ENCODE peak calls at places on chromosomes 1 and 21, in eight cellular contexts. J, E, A, I, B, U, R and M are unnamed samples.

GRCh38 chr21:14243877-14244276 is 27.9 kb downstream of the RBM11 start:
- DNase-seq in J (no peak), I (no peak), E (peak; percentile 10), A (no peak), U (no peak), B (no peak), R (no peak), M (no peak)

GRCh38 chr21:40173833-40174232 is 306.6 kb downstream of the PCP4 start:
- DNase-seq in R (no peak), A (no peak), U (no peak), J (no peak), I (no peak), B (peak; percentile 43), E (no peak), M (no peak)

GRCh38 chr21:18743523-18743922 is 339.9 kb upstream of the TMPRSS15 start:
- DNase-seq in B (no peak), R (no peak), A (no peak), E (no peak), I (no peak), J (no peak), U (no peak), M (no peak)

GRCh38 chr1:55305735-55306134 is 90.6 kb upstream of the USP24 start:
- DNase-seq in U (peak; percentile 37), E (no peak), R (peak; percentile 39), A (no peak), B (no peak), J (no peak), I (no peak), M (no peak)

GRCh38 chr1:47794081-47794480 is 203.1 kb downstream of the TRABD2B start:
- DNase-seq in B (no peak), R (no peak), A (no peak), J (no peak), I (no peak), E (no peak), U (no peak), M (no peak)

GRCh38 chr21:17461014-17461413 is 51.8 kb upstream of the CXADR start:
- DNase-seq in E (peak; percentile 78), J (no peak), R (peak; percentile 92), I (peak; percentile 41), B (no peak), U (peak; percentile 74), A (no peak), M (no peak)

GRCh38 chr1:116763787-116764465 is 9.7 kb downstream of the CD2 start:
- DNase-seq in A (peak; percentile 18), E (no peak), I (no peak), U (no peak), B (peak; percentile 53), R (no peak), J (peak; percentile 37), M (peak; percentile 86)

GRCh38 chr1:30146448-30146847 is 576.9 kb downstream of the MATN1 start:
- DNase-seq in E (no peak), B (no peak), A (no peak), J (no peak), R (no peak), I (no peak), U (no peak), M (no peak)

GRCh38 chr1:188891958-188892357 is 1585.7 kb downstream of the BRINP3 start:
- DNase-seq in A (no peak), U (no peak), E (no peak), B (no peak), I (no peak), J (no peak), R (no peak), M (no peak)

GRCh38 chr1:48576565-48576964 is 104.6 kb upstream of the SPATA6 start:
- DNase-seq in R (no peak), J (no peak), U (no peak), A (no peak), B (no peak), I (no peak), E (no peak), M (no peak)

GRCh38 chr1:222522105-222522915 is 25.6 kb downstream of the HHIPL2 start:
- DNase-seq in E (no peak), U (no peak), B (no peak), I (no peak), A (no peak), J (no peak), R (no peak), M (no peak)

GRCh38 chr1:39317910-39318633 is 113.6 kb downstream of the MACF1 start:
- DNase-seq in A (no peak), J (peak; percentile 57), I (no peak), U (no peak), E (no peak), B (no peak), R (no peak), M (no peak)

GRCh38 chr1:100253552-100253951 is 3.9 kb upstream of the DBT start:
- DNase-seq in J (no peak), B (no peak), R (no peak), A (no peak), I (no peak), E (no peak), U (no peak), M (no peak)

DNA sequence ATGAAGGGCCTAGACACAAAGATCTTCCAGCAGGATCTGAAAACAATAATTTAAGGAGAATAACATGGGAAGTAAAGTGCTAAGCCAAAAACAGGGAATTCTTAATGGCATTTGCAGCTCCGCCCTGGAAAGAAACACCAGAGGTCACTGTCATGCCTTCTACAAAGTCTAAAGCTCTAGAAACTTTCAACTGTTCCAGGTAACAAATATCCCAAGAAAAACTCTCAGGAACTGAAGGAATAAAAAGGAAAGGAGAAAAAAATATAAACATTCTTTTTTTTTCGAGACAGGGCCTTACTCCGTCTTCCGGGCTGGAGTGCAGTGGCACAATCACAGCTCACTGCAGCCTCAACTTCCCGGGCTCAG is 13.2 kb downstream of the ZC3H12A start:
- DNase-seq in J (no peak), I (no peak), E (no peak), B (no peak), R (no peak), A (no peak), U (no peak), M (no peak)
- TF ChIP-seq CTCF in J (no peak), I (no peak), E (no peak), B (no peak), R (no peak), A (no peak), U (no peak), M (peak; percentile 25)

GRCh38 chr1:182718311-182718710 is 33.9 kb upstream of the RGS8 start:
- DNase-seq in I (no peak), J (no peak), R (no peak), U (no peak), B (no peak), A (no peak), E (no peak), M (peak; percentile 54)

GRCh38 chr1:182721525-182721924 is 37.1 kb upstream of the RGS8 start:
- DNase-seq in A (no peak), J (no peak), R (no peak), I (no peak), U (no peak), E (no peak), B (no peak), M (no peak)

GRCh38 chr1:182716740-182717720 is 32.6 kb upstream of the RGS8 start:
- DNase-seq in J (no peak), E (no peak), U (no peak), R (no peak), A (no peak), B (no peak), I (no peak), M (peak; percentile 11)

GRCh38 chr1:182723195-182723594 is 38.8 kb upstream of the RGS8 start:
- DNase-seq in A (no peak), B (no peak), J (no peak), E (no peak), I (no peak), R (no peak), U (no peak), M (no peak)

DNA sequence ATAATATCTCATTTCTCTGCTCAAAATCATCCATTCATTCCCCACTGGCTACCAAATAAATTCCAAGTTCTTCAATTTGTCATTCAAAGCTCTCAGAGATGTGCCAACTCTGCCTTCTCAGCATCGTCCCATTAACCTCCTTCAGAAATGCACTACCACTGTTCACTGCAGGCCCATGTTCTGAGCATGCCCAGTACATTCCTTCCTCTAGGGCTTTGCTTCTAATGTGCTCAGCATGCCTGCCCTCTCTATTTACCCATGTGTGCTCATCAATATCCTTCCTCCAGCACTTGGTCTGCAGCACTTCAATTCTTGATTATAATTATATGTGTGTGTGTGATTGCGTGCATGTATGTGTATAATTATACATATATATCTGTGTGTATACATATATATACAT is 36.1 kb upstream of the RGS8 start:
- DNase-seq in I (no peak), A (peak; percentile 18), U (peak; percentile 16), E (peak; percentile 11), R (peak; percentile 10), J (peak; percentile 5), B (peak; percentile 37), M (no peak)
- TF ChIP-seq CTCF in I (peak; percentile 37), A (peak; percentile 31), U (peak; percentile 36), E (peak; percentile 48), R (no peak), J (peak; percentile 50), B (peak; percentile 40), M (no peak)

DNA sequence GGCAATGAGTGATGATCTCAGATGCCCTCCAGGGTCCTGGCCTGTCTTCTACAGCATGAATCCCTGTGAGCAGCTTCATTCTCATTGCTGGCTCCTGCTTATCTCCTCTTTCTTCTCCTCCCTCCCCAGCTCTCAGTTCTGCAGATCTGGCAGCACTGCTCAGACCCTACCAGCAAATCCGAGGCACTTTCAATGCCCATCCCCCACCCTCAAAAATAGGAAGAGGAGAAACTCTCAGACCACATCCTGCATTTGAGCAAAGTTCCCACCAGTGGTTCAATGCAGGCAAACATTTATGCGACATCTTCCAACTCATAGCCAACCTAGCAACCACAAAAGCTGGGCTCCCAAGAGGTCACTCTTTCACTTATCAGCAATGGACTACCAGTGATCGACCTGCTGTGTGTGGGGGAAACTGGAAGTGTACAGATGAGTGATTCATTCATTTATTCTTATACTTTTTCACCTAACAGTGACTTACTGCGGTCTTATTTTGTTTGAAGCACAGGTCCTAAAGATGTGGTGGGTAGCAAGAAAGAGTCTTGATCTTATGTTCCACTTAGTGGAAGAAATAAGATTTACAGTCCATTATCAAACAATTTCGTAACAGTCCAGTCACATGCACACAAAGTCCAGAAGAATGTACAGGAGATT is 5.8 kb upstream of the CHI3L2 start:
- DNase-seq in B (no peak), U (no peak), I (no peak), R (peak; percentile 8), J (no peak), A (no peak), E (peak; percentile 6), M (peak; percentile 89)
- TF ChIP-seq CTCF in B (no peak), U (no peak), I (no peak), R (no peak), J (no peak), A (no peak), E (no peak), M (no peak)

GRCh38 chr1:109027841-109028240 is 14.1 kb downstream of the WDR47 start:
- DNase-seq in R (no peak), U (no peak), E (no peak), A (no peak), J (no peak), B (no peak), I (no peak), M (no peak)
- TF ChIP-seq CTCF in R (peak; percentile 12), U (peak; percentile 23), E (peak; percentile 12), A (peak; percentile 13), J (no peak), B (peak; percentile 26), I (no peak), M (no peak)